ENCODE peak calls at places on chromosomes 7 and 10, in nine cellular contexts. X is GDM1; A is cerebellar cortex; Z is thoracic aorta; R is hypothalamus; C is activated gamma-delta T cell treated with anti-CD3 and anti-CD28 coated beads, Interleukin-2, amount 50 U/mL, for 16 hours; V is progenitor cell of endocrine pancreas; E is PC-3; H is iris pigment epithelial cell. I is an unnamed sample.

GRCh38 chr10:29957887-29958330 is 101.5 kb downstream of the JCAD start:
- DNase-seq in H (peak), C (no peak), R (no peak), X (no peak), Z (peak), E (no peak), V (no peak), A (no peak), I (peak)

GRCh38 chr7:150988230-150989226 is 2.3 kb upstream of the NOS3 start:
- DNase-seq in H (no peak), R (peak), E (peak), Z (no peak), X (peak), V (peak), A (peak), C (peak), I (peak)

GRCh38 chr7:27793780-27794179 is 53.8 kb downstream of the TAX1BP1 start:
- DNase-seq in E (peak), Z (no peak), X (no peak), A (no peak), R (no peak), C (no peak), V (no peak), H (peak), I (peak)

GRCh38 chr7:96486681-96487080 is 164.8 kb upstream of the SLC25A13 start:
- DNase-seq in H (no peak), X (no peak), A (no peak), C (no peak), R (no peak), Z (no peak), V (no peak), E (peak), I (no peak)

GRCh38 chr10:63375859-63376258 is 89.9 kb downstream of the JMJD1C start:
- DNase-seq in X (no peak), A (no peak), V (no peak), C (no peak), Z (no peak), R (no peak), H (peak), E (no peak), I (peak)

GRCh38 chr7:75879771-75880184 is 944 bp downstream of the RHBDD2 start:
- DNase-seq in H (peak), V (no peak), R (no peak), Z (no peak), E (no peak), A (no peak), C (no peak), X (no peak), I (peak)

GRCh38 chr7:23594879-23595604 is 2.1 kb upstream of the CCDC126 start:
- DNase-seq in C (no peak), Z (no peak), R (no peak), A (no peak), H (peak), E (peak), V (no peak), X (no peak), I (peak)

GRCh38 chr10:60139798-60140566 is 233.6 kb upstream of the CCDC6 start:
- DNase-seq in R (no peak), E (peak), V (no peak), C (no peak), H (peak), Z (no peak), A (no peak), X (no peak), I (peak)

GRCh38 chr7:50712527-50713356 is 70.0 kb downstream of the GRB10 start:
- DNase-seq in C (no peak), Z (no peak), X (no peak), R (no peak), H (no peak), E (no peak), A (no peak), V (no peak), I (no peak)

GRCh38 chr7:116342125-116342524 is 131.8 kb downstream of the TES start:
- DNase-seq in R (no peak), X (no peak), V (no peak), A (no peak), C (no peak), H (peak), E (no peak), Z (no peak), I (peak)

GRCh38 chr7:106064329-106064728 is 47.8 kb downstream of the SYPL1 start:
- DNase-seq in C (no peak), Z (no peak), H (no peak), E (no peak), R (no peak), X (no peak), V (no peak), A (no peak), I (no peak)

GRCh38 chr10:49619613-49620012 is 5.8 kb downstream of the CHAT start:
- DNase-seq in E (no peak), X (no peak), V (no peak), A (no peak), H (no peak), R (no peak), C (no peak), Z (no peak), I (no peak)

GRCh38 chr10:52387744-52388143 is 73.7 kb downstream of the DKK1 start:
- DNase-seq in A (no peak), C (no peak), X (no peak), H (no peak), V (no peak), E (peak), R (no peak), Z (no peak), I (peak)

GRCh38 chr10:91672021-91672608 is 39.2 kb upstream of the PPP1R3C start:
- DNase-seq in H (peak), Z (no peak), R (no peak), X (peak), C (no peak), A (no peak), E (peak), V (no peak), I (peak)

GRCh38 chr10:11330383-11331020 is 280.9 kb downstream of the USP6NL start:
- DNase-seq in R (no peak), C (no peak), A (peak), H (no peak), V (no peak), Z (no peak), X (no peak), E (no peak), I (peak)

GRCh38 chr7:17158261-17158660 is 140.2 kb upstream of the AHR start:
- DNase-seq in V (no peak), R (no peak), C (no peak), X (no peak), Z (no peak), E (no peak), H (no peak), A (no peak), I (no peak)

GRCh38 chr10:95183451-95184230 is 10.4 kb upstream of the ACSM6 start:
- DNase-seq in Z (peak), E (peak), X (peak), A (peak), R (peak), V (peak), C (peak), H (peak), I (peak)

GRCh38 chr7:155166673-155167370 is 96.7 kb downstream of the HTR5A start:
- DNase-seq in V (no peak), X (no peak), A (no peak), Z (no peak), C (no peak), E (peak), R (no peak), H (no peak), I (peak)

GRCh38 chr7:131010029-131010705 is 276.2 kb upstream of the KLF14 start:
- DNase-seq in R (no peak), H (no peak), E (no peak), X (no peak), Z (no peak), V (no peak), C (no peak), A (no peak), I (no peak)

GRCh38 chr10:37707829-37708578 is 149.4 kb downstream of the ZNF248 start:
- DNase-seq in R (no peak), E (peak), Z (no peak), A (no peak), H (no peak), V (no peak), C (no peak), X (no peak), I (no peak)

GRCh38 chr10:22436526-22436892 is 91.2 kb downstream of the SPAG6 start:
- DNase-seq in R (no peak), Z (no peak), C (peak), V (no peak), A (peak), E (no peak), H (no peak), X (no peak), I (no peak)

GRCh38 chr7:44983742-44984477 is 5.1 kb upstream of the MYO1G start:
- DNase-seq in E (no peak), Z (no peak), V (no peak), C (no peak), X (no peak), H (no peak), A (no peak), R (no peak), I (no peak)

GRCh38 chr10:68633816-68634466 is 73.8 kb downstream of the TET1 start:
- DNase-seq in A (no peak), R (no peak), C (no peak), Z (no peak), X (no peak), V (no peak), H (no peak), E (no peak), I (no peak)

GRCh38 chr10:16945566-16945965 is 128.3 kb upstream of the RSU1 start:
- DNase-seq in C (no peak), E (no peak), H (no peak), R (no peak), V (no peak), Z (no peak), A (no peak), X (no peak), I (no peak)

GRCh38 chr7:19061331-19061730 is 56.1 kb downstream of the TWIST1 start:
- DNase-seq in Z (no peak), X (no peak), R (no peak), A (no peak), C (no peak), E (no peak), H (peak), V (no peak), I (peak)

GRCh38 chr10:105188737-105189463 is 547.8 kb downstream of the SORCS3 start:
- DNase-seq in E (peak), C (no peak), H (peak), R (no peak), A (no peak), Z (no peak), X (no peak), V (no peak), I (peak)

GRCh38 chr10:73083234-73083633 is 13.4 kb downstream of the P4HA1 start:
- DNase-seq in X (no peak), A (no peak), Z (no peak), V (no peak), C (no peak), R (no peak), E (no peak), H (peak), I (peak)

GRCh38 chr10:128277267-128277666 is 151.0 kb upstream of the MKI67 start:
- DNase-seq in R (no peak), V (no peak), H (no peak), A (no peak), X (no peak), E (no peak), Z (no peak), C (no peak), I (no peak)

GRCh38 chr10:92970301-92971070 is 90.1 kb upstream of the CYP26C1 start:
- DNase-seq in C (no peak), H (peak), Z (no peak), V (no peak), R (no peak), A (no peak), X (no peak), E (no peak), I (no peak)

GRCh38 chr7:115679976-115680375 is 350.6 kb downstream of the TFEC start:
- DNase-seq in E (peak), Z (no peak), A (peak), V (no peak), H (peak), X (no peak), C (no peak), R (no peak), I (peak)

GRCh38 chr10:96683065-96683464 is 37.2 kb downstream of the PIK3AP1 start:
- DNase-seq in E (peak), V (no peak), C (no peak), R (no peak), Z (no peak), X (no peak), A (no peak), H (peak), I (peak)

GRCh38 chr10:50635286-50635685 is 11.5 kb upstream of the SGMS1 start:
- DNase-seq in R (no peak), E (peak), V (no peak), C (no peak), X (no peak), H (peak), Z (no peak), A (no peak), I (peak)

GRCh38 chr7:156606618-156607331 is 33.8 kb upstream of the RNF32 start:
- DNase-seq in H (no peak), V (no peak), X (no peak), C (no peak), A (no peak), Z (no peak), R (no peak), E (no peak), I (no peak)

GRCh38 chr7:140348161-140348849 is 50.0 kb downstream of the SLC37A3 start:
- DNase-seq in E (no peak), C (no peak), V (no peak), X (no peak), H (peak), Z (no peak), A (no peak), R (no peak), I (peak)

GRCh38 chr7:49976238-49976637 is 116.8 kb downstream of the ZPBP start:
- DNase-seq in E (no peak), X (no peak), Z (no peak), H (no peak), R (no peak), A (no peak), V (no peak), C (no peak), I (no peak)

GRCh38 chr10:90992462-90992861 is 71.6 kb upstream of the ANKRD1 start:
- DNase-seq in X (no peak), A (no peak), E (no peak), V (no peak), Z (no peak), H (no peak), C (no peak), R (no peak), I (no peak)